ENCODE peak calls at places on chromosomes 12 and 14, in nine cellular contexts. One of them, this sample, is unnamed.
A peak's percentile ranks its signal among the peaks of the same experiment; 100 is the strongest.

GRCh38 chr14:105627701-105628100 is 101.3 kb downstream of the TMEM121 start:
- DNase-seq in breast epithelium: no peak
- DNase-seq in germinal center: no peak
- DNase-seq in lung microvascular endothelial cell: no peak
- DNase-seq in neural progenitor cell: no peak
- DNase-seq in lower leg skin: no peak
- DNase-seq in RPMI8226: no peak
- DNase-seq in choroid plexus epithelial cell: no peak
- DNase-seq in NCI-H1417: no peak
- DNase-seq in this sample: no peak

GRCh38 chr14:103257211-103257962 is 76.7 kb upstream of the EIF5 start:
- DNase-seq in germinal center: no peak
- DNase-seq in NCI-H1417: no peak
- DNase-seq in neural progenitor cell: no peak
- DNase-seq in RPMI8226: no peak
- DNase-seq in lower leg skin: no peak
- DNase-seq in lung microvascular endothelial cell: no peak
- DNase-seq in choroid plexus epithelial cell: peak; percentile 25
- DNase-seq in breast epithelium: no peak
- DNase-seq in this sample: no peak

GRCh38 chr12:65016881-65017650 is 104.0 kb downstream of the WIF1 start:
- DNase-seq in lower leg skin: no peak
- DNase-seq in breast epithelium: no peak
- DNase-seq in NCI-H1417: no peak
- DNase-seq in RPMI8226: no peak
- DNase-seq in germinal center: no peak
- DNase-seq in neural progenitor cell: no peak
- DNase-seq in choroid plexus epithelial cell: no peak
- DNase-seq in lung microvascular endothelial cell: no peak
- DNase-seq in this sample: no peak

GRCh38 chr12:66823857-66824570 is 145.1 kb upstream of the GRIP1 start:
- DNase-seq in neural progenitor cell: no peak
- DNase-seq in choroid plexus epithelial cell: peak; percentile 1
- DNase-seq in RPMI8226: no peak
- DNase-seq in lower leg skin: peak; percentile 38
- DNase-seq in breast epithelium: no peak
- DNase-seq in NCI-H1417: peak; percentile 76
- DNase-seq in germinal center: no peak
- DNase-seq in lung microvascular endothelial cell: no peak
- DNase-seq in this sample: no peak

GRCh38 chr12:75985566-75985965 is 46.0 kb downstream of the PHLDA1 start:
- DNase-seq in neural progenitor cell: no peak
- DNase-seq in germinal center: no peak
- DNase-seq in lower leg skin: no peak
- DNase-seq in choroid plexus epithelial cell: no peak
- DNase-seq in RPMI8226: no peak
- DNase-seq in NCI-H1417: no peak
- DNase-seq in lung microvascular endothelial cell: no peak
- DNase-seq in breast epithelium: no peak
- DNase-seq in this sample: no peak

GRCh38 chr12:121253638-121254335 is 42.7 kb downstream of the CAMKK2 start:
- DNase-seq in neural progenitor cell: no peak
- DNase-seq in RPMI8226: no peak
- DNase-seq in lung microvascular endothelial cell: no peak
- DNase-seq in NCI-H1417: no peak
- DNase-seq in lower leg skin: no peak
- DNase-seq in breast epithelium: no peak
- DNase-seq in choroid plexus epithelial cell: no peak
- DNase-seq in germinal center: no peak
- DNase-seq in this sample: no peak

GRCh38 chr12:132813443-132813842 is 15.2 kb downstream of the GOLGA3 start:
- DNase-seq in breast epithelium: no peak
- DNase-seq in neural progenitor cell: no peak
- DNase-seq in lung microvascular endothelial cell: no peak
- DNase-seq in NCI-H1417: no peak
- DNase-seq in choroid plexus epithelial cell: no peak
- DNase-seq in germinal center: no peak
- DNase-seq in RPMI8226: no peak
- DNase-seq in lower leg skin: no peak
- DNase-seq in this sample: no peak

GRCh38 chr12:123772074-123772473 is 10.0 kb downstream of the DNAH10 start:
- DNase-seq in neural progenitor cell: no peak
- DNase-seq in lung microvascular endothelial cell: no peak
- DNase-seq in NCI-H1417: no peak
- DNase-seq in germinal center: no peak
- DNase-seq in lower leg skin: no peak
- DNase-seq in RPMI8226: no peak
- DNase-seq in choroid plexus epithelial cell: no peak
- DNase-seq in breast epithelium: no peak
- DNase-seq in this sample: no peak

GRCh38 chr14:96762650-96763049 is 34.5 kb upstream of the VRK1 start:
- DNase-seq in choroid plexus epithelial cell: peak; percentile 80
- DNase-seq in neural progenitor cell: peak; percentile 84
- DNase-seq in lung microvascular endothelial cell: peak; percentile 74
- DNase-seq in NCI-H1417: peak; percentile 70
- DNase-seq in germinal center: peak; percentile 88
- DNase-seq in RPMI8226: peak; percentile 46
- DNase-seq in breast epithelium: no peak
- DNase-seq in lower leg skin: no peak
- DNase-seq in this sample: no peak

GRCh38 chr14:22895402-22895801 is 12.4 kb downstream of the REM2 start:
- DNase-seq in choroid plexus epithelial cell: no peak
- DNase-seq in neural progenitor cell: no peak
- DNase-seq in RPMI8226: no peak
- DNase-seq in NCI-H1417: no peak
- DNase-seq in germinal center: no peak
- DNase-seq in lower leg skin: no peak
- DNase-seq in lung microvascular endothelial cell: no peak
- DNase-seq in breast epithelium: no peak
- DNase-seq in this sample: no peak

GRCh38 chr12:108193922-108194321 is 64.8 kb downstream of the WSCD2 start:
- DNase-seq in NCI-H1417: peak; percentile 60
- DNase-seq in neural progenitor cell: peak; percentile 70
- DNase-seq in germinal center: peak; percentile 57
- DNase-seq in lung microvascular endothelial cell: peak; percentile 42
- DNase-seq in RPMI8226: peak; percentile 35
- DNase-seq in breast epithelium: no peak
- DNase-seq in lower leg skin: no peak
- DNase-seq in choroid plexus epithelial cell: peak; percentile 46
- DNase-seq in this sample: no peak

GRCh38 chr14:71339650-71340415 is 432.6 kb downstream of the PCNX1 start:
- DNase-seq in neural progenitor cell: no peak
- DNase-seq in lung microvascular endothelial cell: peak; percentile 6
- DNase-seq in breast epithelium: no peak
- DNase-seq in RPMI8226: no peak
- DNase-seq in choroid plexus epithelial cell: no peak
- DNase-seq in germinal center: no peak
- DNase-seq in lower leg skin: no peak
- DNase-seq in NCI-H1417: peak; percentile 30
- DNase-seq in this sample: no peak

GRCh38 chr12:6896846-6897435 is 7.7 kb upstream of the LRRC23 start:
- DNase-seq in germinal center: no peak
- DNase-seq in neural progenitor cell: no peak
- DNase-seq in choroid plexus epithelial cell: no peak
- DNase-seq in lung microvascular endothelial cell: no peak
- DNase-seq in breast epithelium: no peak
- DNase-seq in RPMI8226: no peak
- DNase-seq in NCI-H1417: no peak
- DNase-seq in lower leg skin: no peak
- DNase-seq in this sample: no peak

GRCh38 chr14:54177009-54177408 is 219.8 kb upstream of the CDKN3 start:
- DNase-seq in breast epithelium: no peak
- DNase-seq in germinal center: no peak
- DNase-seq in neural progenitor cell: no peak
- DNase-seq in NCI-H1417: no peak
- DNase-seq in choroid plexus epithelial cell: no peak
- DNase-seq in lung microvascular endothelial cell: peak; percentile 91
- DNase-seq in lower leg skin: no peak
- DNase-seq in RPMI8226: no peak
- DNase-seq in this sample: no peak

GRCh38 chr14:85415015-85415712 is 114.8 kb upstream of the FLRT2 start:
- DNase-seq in NCI-H1417: peak; percentile 11
- DNase-seq in breast epithelium: no peak
- DNase-seq in germinal center: no peak
- DNase-seq in lung microvascular endothelial cell: peak; percentile 97
- DNase-seq in neural progenitor cell: no peak
- DNase-seq in choroid plexus epithelial cell: peak; percentile 99
- DNase-seq in RPMI8226: peak; percentile 3
- DNase-seq in lower leg skin: peak; percentile 89
- DNase-seq in this sample: no peak

GRCh38 chr14:36505193-36505815 is 14.7 kb downstream of the NKX2-1 start:
- DNase-seq in breast epithelium: no peak
- DNase-seq in NCI-H1417: no peak
- DNase-seq in RPMI8226: no peak
- DNase-seq in neural progenitor cell: peak; percentile 72
- DNase-seq in lung microvascular endothelial cell: no peak
- DNase-seq in lower leg skin: no peak
- DNase-seq in germinal center: no peak
- DNase-seq in choroid plexus epithelial cell: no peak
- DNase-seq in this sample: no peak

GRCh38 chr14:88322505-88323085 is 474 bp downstream of the KCNK10 start:
- DNase-seq in germinal center: peak; percentile 6
- DNase-seq in choroid plexus epithelial cell: peak; percentile 2
- DNase-seq in breast epithelium: no peak
- DNase-seq in lower leg skin: no peak
- DNase-seq in neural progenitor cell: peak; percentile 20
- DNase-seq in lung microvascular endothelial cell: no peak
- DNase-seq in RPMI8226: no peak
- DNase-seq in NCI-H1417: peak; percentile 63
- DNase-seq in this sample: no peak

GRCh38 chr14:50607181-50607580 is 47.2 kb downstream of the ATL1 start:
- DNase-seq in lower leg skin: no peak
- DNase-seq in germinal center: no peak
- DNase-seq in lung microvascular endothelial cell: no peak
- DNase-seq in neural progenitor cell: no peak
- DNase-seq in breast epithelium: no peak
- DNase-seq in choroid plexus epithelial cell: no peak
- DNase-seq in NCI-H1417: no peak
- DNase-seq in RPMI8226: no peak
- DNase-seq in this sample: no peak

GRCh38 chr12:47280543-47281330 is 201.0 kb upstream of the AMIGO2 start:
- DNase-seq in lower leg skin: no peak
- DNase-seq in neural progenitor cell: no peak
- DNase-seq in breast epithelium: no peak
- DNase-seq in NCI-H1417: no peak
- DNase-seq in germinal center: no peak
- DNase-seq in lung microvascular endothelial cell: no peak
- DNase-seq in choroid plexus epithelial cell: no peak
- DNase-seq in RPMI8226: no peak
- DNase-seq in this sample: no peak

GRCh38 chr12:1044697-1045096 is 53.7 kb downstream of the ERC1 start:
- DNase-seq in NCI-H1417: no peak
- DNase-seq in lower leg skin: no peak
- DNase-seq in choroid plexus epithelial cell: peak; percentile 30
- DNase-seq in neural progenitor cell: no peak
- DNase-seq in lung microvascular endothelial cell: peak; percentile 54
- DNase-seq in breast epithelium: no peak
- DNase-seq in germinal center: no peak
- DNase-seq in RPMI8226: no peak
- DNase-seq in this sample: no peak

GRCh38 chr12:11543513-11544168 is 105.8 kb upstream of the ETV6 start:
- DNase-seq in breast epithelium: no peak
- DNase-seq in choroid plexus epithelial cell: no peak
- DNase-seq in lung microvascular endothelial cell: no peak
- DNase-seq in RPMI8226: no peak
- DNase-seq in germinal center: no peak
- DNase-seq in neural progenitor cell: no peak
- DNase-seq in NCI-H1417: no peak
- DNase-seq in lower leg skin: no peak
- DNase-seq in this sample: no peak

GRCh38 chr12:31220633-31221565 is 105.1 kb downstream of the SINHCAF start:
- DNase-seq in choroid plexus epithelial cell: peak; percentile 50
- DNase-seq in RPMI8226: no peak
- DNase-seq in germinal center: no peak
- DNase-seq in breast epithelium: no peak
- DNase-seq in lower leg skin: no peak
- DNase-seq in neural progenitor cell: no peak
- DNase-seq in NCI-H1417: peak; percentile 37
- DNase-seq in lung microvascular endothelial cell: peak; percentile 8
- DNase-seq in this sample: no peak

This sample was measured in tibial artery.